ENCODE peak calls at places on chromosomes 7 and 10, in ten cellular contexts. B is CD8-positive, alpha-beta memory T cell; L is foreskin fibroblast; G is stomach; D is cardiac muscle cell; Y is adipocyte; H is IMR-90; T is A549; V is tibial artery; A is breast epithelium. U is an unnamed sample.

GRCh38 chr7:19958309-19958896 is 185.0 kb upstream of the TMEM196 start:
- DNase-seq in B (no peak), L (peak), G (no peak), D (no peak), Y (no peak), H (peak), T (peak), V (no peak), A (no peak), U (no peak)

GRCh38 chr10:6191569-6191968 is 11.2 kb upstream of the PFKFB3 start:
- DNase-seq in B (no peak), L (no peak), G (no peak), D (no peak), Y (no peak), H (no peak), T (no peak), V (no peak), A (no peak), U (no peak)

GRCh38 chr7:76047305-76047810 is 442 bp downstream of the STYXL1 start:
- DNase-seq in B (no peak), L (no peak), G (no peak), D (no peak), Y (peak), H (no peak), T (no peak), V (no peak), A (no peak), U (no peak)

GRCh38 chr7:116291937-116292336 is 81.6 kb downstream of the TES start:
- DNase-seq in B (no peak), L (no peak), G (no peak), D (no peak), Y (no peak), H (no peak), T (no peak), V (no peak), A (no peak), U (no peak)

GRCh38 chr7:39621784-39622411 is 1.5 kb upstream of the RALA start:
- DNase-seq in B (no peak), L (peak), G (no peak), D (no peak), Y (peak), H (peak), T (no peak), V (no peak), A (no peak), U (no peak)

GRCh38 chr7:147984265-147984664 is 606.3 kb upstream of the C7orf33 start:
- DNase-seq in B (no peak), L (no peak), G (no peak), D (no peak), Y (no peak), H (no peak), T (no peak), V (no peak), A (no peak), U (no peak)

GRCh38 chr7:105521027-105521730 is 892 bp downstream of the PUS7 start:
- DNase-seq in B (peak), L (peak), G (peak), D (peak), Y (peak), H (peak), T (peak), V (peak), A (peak), U (peak)

GRCh38 chr7:17690030-17690429 is 250.3 kb downstream of the SNX13 start:
- DNase-seq in B (no peak), L (peak), G (no peak), D (no peak), Y (peak), H (peak), T (peak), V (no peak), A (no peak), U (no peak)

GRCh38 chr7:34058791-34059550 is 153.6 kb downstream of the BMPER start:
- DNase-seq in B (no peak), L (no peak), G (no peak), D (no peak), Y (peak), H (no peak), T (no peak), V (no peak), A (no peak), U (no peak)

GRCh38 chr7:152894295-152895170 is 135.0 kb downstream of the ACTR3B start:
- DNase-seq in B (no peak), L (no peak), G (no peak), D (peak), Y (peak), H (no peak), T (peak), V (no peak), A (no peak), U (no peak)

GRCh38 chr7:74417419-74417971 is 36.2 kb upstream of the GTF2IRD1 start:
- DNase-seq in B (peak), L (peak), G (peak), D (peak), Y (peak), H (peak), T (peak), V (peak), A (peak), U (no peak)

GRCh38 chr7:2760098-2760889 is 72.3 kb downstream of the AMZ1 start:
- DNase-seq in B (no peak), L (no peak), G (peak), D (peak), Y (peak), H (peak), T (peak), V (peak), A (no peak), U (no peak)

GRCh38 chr7:112556633-112557032 is 75.8 kb downstream of the LSMEM1 start:
- DNase-seq in B (no peak), L (no peak), G (no peak), D (no peak), Y (no peak), H (peak), T (no peak), V (no peak), A (no peak), U (no peak)

GRCh38 chr10:6813876-6814275 is 233.8 kb upstream of the PRKCQ start:
- DNase-seq in B (no peak), L (no peak), G (no peak), D (no peak), Y (peak), H (no peak), T (no peak), V (no peak), A (no peak), U (no peak)

GRCh38 chr10:21989453-21990154 is 13.9 kb downstream of the DNAJC1 start:
- DNase-seq in B (peak), L (peak), G (peak), D (peak), Y (peak), H (peak), T (peak), V (peak), A (no peak), U (no peak)

GRCh38 chr10:17038627-17039026 is 91.0 kb downstream of the CUBN start:
- DNase-seq in B (no peak), L (peak), G (no peak), D (no peak), Y (peak), H (no peak), T (no peak), V (peak), A (no peak), U (no peak)

GRCh38 chr7:92973964-92974363 is 137.6 kb upstream of the CDK6 start:
- DNase-seq in B (no peak), L (no peak), G (no peak), D (no peak), Y (peak), H (peak), T (no peak), V (no peak), A (no peak), U (no peak)

GRCh38 chr7:10789170-10789569 is 184.5 kb upstream of the PHF14 start:
- DNase-seq in B (no peak), L (no peak), G (no peak), D (no peak), Y (no peak), H (no peak), T (peak), V (no peak), A (no peak), U (no peak)

GRCh38 chr7:95915731-95916130 is 143.4 kb downstream of the DYNC1I1 start:
- DNase-seq in B (no peak), L (no peak), G (no peak), D (no peak), Y (peak), H (no peak), T (no peak), V (no peak), A (no peak), U (no peak)

GRCh38 chr10:79130846-79131245 is 62.1 kb downstream of the ZMIZ1 start:
- DNase-seq in B (no peak), L (no peak), G (no peak), D (no peak), Y (no peak), H (no peak), T (no peak), V (no peak), A (no peak), U (no peak)

GRCh38 chr10:114306116-114306973 is 67.3 kb downstream of the VWA2 start:
- DNase-seq in B (no peak), L (peak), G (no peak), D (no peak), Y (peak), H (peak), T (peak), V (no peak), A (no peak), U (no peak)

GRCh38 chr7:13021566-13021965 is 334.1 kb downstream of the ARL4A start:
- DNase-seq in B (no peak), L (no peak), G (no peak), D (no peak), Y (no peak), H (peak), T (no peak), V (no peak), A (no peak), U (no peak)

GRCh38 chr10:103592186-103593021 is 98.9 kb downstream of the NEURL1 start:
- DNase-seq in B (no peak), L (no peak), G (peak), D (peak), Y (peak), H (peak), T (peak), V (no peak), A (no peak), U (no peak)

GRCh38 chr7:112266141-112266540 is 59.6 kb downstream of the ZNF277 start:
- DNase-seq in B (no peak), L (no peak), G (no peak), D (no peak), Y (no peak), H (no peak), T (no peak), V (no peak), A (no peak), U (no peak)

GRCh38 chr7:68246189-68246633 is 1249.6 kb downstream of the TYW1 start:
- DNase-seq in B (no peak), L (no peak), G (no peak), D (peak), Y (peak), H (no peak), T (no peak), V (no peak), A (no peak), U (no peak)

GRCh38 chr10:1874533-1874932 is 137.2 kb upstream of the ADARB2 start:
- DNase-seq in B (no peak), L (no peak), G (no peak), D (no peak), Y (no peak), H (no peak), T (no peak), V (no peak), A (no peak), U (no peak)

GRCh38 chr10:75910032-75910431 is 478.6 kb downstream of the LRMDA start:
- DNase-seq in B (no peak), L (peak), G (no peak), D (no peak), Y (peak), H (peak), T (peak), V (no peak), A (no peak), U (no peak)

GRCh38 chr7:33423646-33424020 is 294.3 kb downstream of the BBS9 start:
- DNase-seq in B (no peak), L (no peak), G (no peak), D (no peak), Y (no peak), H (no peak), T (peak), V (no peak), A (no peak), U (no peak)

GRCh38 chr10:75726522-75727493 is 295.4 kb downstream of the LRMDA start:
- DNase-seq in B (no peak), L (no peak), G (no peak), D (no peak), Y (no peak), H (no peak), T (no peak), V (no peak), A (no peak), U (no peak)

GRCh38 chr10:94212876-94213595 is 149.7 kb downstream of the NOC3L start:
- DNase-seq in B (no peak), L (no peak), G (no peak), D (no peak), Y (peak), H (no peak), T (peak), V (peak), A (no peak), U (no peak)

GRCh38 chr10:15744217-15744865 is 24.6 kb upstream of the ITGA8 start:
- DNase-seq in B (no peak), L (peak), G (peak), D (peak), Y (peak), H (peak), T (peak), V (peak), A (no peak), U (no peak)

DNA sequence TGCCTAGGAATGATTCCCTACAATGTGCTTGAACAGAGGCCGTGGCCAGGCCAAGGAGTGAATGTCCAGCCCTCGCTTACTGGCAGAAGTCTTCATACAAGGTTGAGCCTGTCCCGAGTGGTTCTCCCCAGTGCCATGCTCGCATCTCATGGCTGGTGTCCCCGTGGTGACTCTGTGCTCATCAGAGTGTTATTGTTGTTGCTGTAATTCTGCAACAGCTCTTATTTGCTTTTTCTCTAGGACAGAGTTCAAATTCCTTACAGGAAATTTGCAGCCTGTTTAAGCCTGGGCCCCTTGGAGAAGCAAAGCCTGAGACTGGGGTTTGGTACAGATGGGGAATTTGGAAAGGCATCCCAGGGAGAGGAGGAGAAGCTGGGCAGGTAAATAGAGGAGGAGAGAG is 157.7 kb upstream of the PRR15 start:
- DNase-seq in B (no peak), L (no peak), G (no peak), D (no peak), Y (no peak), H (no peak), T (no peak), V (no peak), A (no peak), U (no peak)
- H3K4me3 ChIP-seq in B (no peak), L (no peak), G (no peak), D (no peak), Y (no peak), H (no peak), T (no peak), V (no peak), A (no peak), U (no peak)

GRCh38 chr10:49395741-49396665 is at the start of gene DRGX:
- DNase-seq in B (no peak), L (no peak), G (no peak), D (peak), Y (peak), H (no peak), T (no peak), V (no peak), A (no peak), U (no peak)
- H3K4me3 ChIP-seq in B (no peak), L (no peak), G (peak), D (no peak), Y (no peak), H (no peak), T (no peak), V (no peak), A (peak), U (peak)

DNA sequence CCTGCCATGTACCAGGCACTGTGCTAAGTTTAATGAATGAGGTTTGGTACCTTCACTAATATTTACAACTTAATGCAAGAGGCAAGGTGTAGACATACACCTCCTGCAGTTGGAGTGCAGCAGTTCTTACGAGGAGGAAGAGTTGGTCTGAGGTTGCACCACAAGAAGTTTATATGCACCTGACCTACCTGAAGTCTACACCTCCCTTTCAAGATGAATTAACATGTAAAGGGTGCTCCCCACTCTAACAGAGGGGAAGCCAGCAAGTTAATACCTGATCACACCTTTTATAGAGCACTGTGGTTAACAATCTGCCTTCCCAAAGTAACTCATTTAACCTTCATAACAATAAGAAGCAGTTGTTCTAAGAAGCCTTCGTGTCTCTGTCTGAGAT is 120.0 kb downstream of the LYZL1 start:
- DNase-seq in B (no peak), L (no peak), G (no peak), D (no peak), Y (no peak), H (no peak), T (no peak), V (no peak), A (no peak), U (no peak)
- H3K4me3 ChIP-seq in B (peak), L (peak), G (peak), D (no peak), Y (peak), H (peak), T (peak), V (peak), A (peak), U (peak)

GRCh38 chr7:27148031-27148775 is 629 bp upstream of the HOXA6 start:
- DNase-seq in B (no peak), L (no peak), G (no peak), D (no peak), Y (no peak), H (no peak), T (no peak), V (no peak), A (peak), U (no peak)

GRCh38 chr7:27145884-27146401 is 1.6 kb downstream of the HOXA6 start:
- DNase-seq in B (no peak), L (no peak), G (no peak), D (no peak), Y (no peak), H (no peak), T (no peak), V (no peak), A (peak), U (no peak)

GRCh38 chr7:27147211-27148030 is at the start of gene HOXA6:
- DNase-seq in B (no peak), L (no peak), G (peak), D (no peak), Y (no peak), H (peak), T (no peak), V (peak), A (peak), U (no peak)

GRCh38 chr7:27145167-27145883 is 1.8 kb upstream of the HOXA5 start:
- DNase-seq in B (no peak), L (no peak), G (no peak), D (no peak), Y (no peak), H (no peak), T (no peak), V (no peak), A (no peak), U (no peak)

DNA sequence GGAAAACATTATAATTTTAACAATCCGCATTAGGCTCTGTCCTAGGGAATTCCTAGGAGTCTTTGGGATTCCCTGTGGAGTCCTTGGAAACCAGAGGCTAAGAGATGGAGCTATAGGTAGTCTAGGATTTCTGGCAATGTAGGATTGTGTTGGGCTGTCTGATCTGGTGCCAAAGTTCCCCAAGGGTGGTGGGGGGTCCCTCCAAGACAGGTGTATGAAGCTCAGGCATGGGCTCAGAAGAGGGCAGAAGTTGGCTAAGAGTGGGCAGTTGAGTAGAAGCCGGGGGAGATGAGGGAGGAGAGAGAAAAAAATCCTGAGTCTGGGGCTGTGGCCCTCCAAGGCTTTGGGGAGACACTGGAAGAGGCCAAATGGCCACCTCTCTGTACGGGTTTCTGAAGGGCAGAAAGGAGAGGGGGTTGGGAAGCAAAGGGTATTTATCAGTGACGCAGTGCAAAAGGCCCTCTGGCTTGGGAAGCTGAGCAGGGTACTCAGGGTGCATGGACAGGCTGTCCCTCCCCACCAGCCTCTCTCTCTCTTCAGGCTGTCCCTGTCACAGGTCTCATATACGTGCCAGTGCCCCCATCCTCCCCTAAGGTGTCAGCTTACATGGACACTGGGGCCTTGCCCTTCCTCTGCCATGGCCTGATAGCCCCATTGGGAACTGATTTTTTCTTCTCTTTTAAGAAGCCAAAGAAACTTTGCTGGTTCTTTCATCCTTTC is 923 bp downstream of the HOXA6 start:
- DNase-seq in B (no peak), L (no peak), G (no peak), D (no peak), Y (no peak), H (no peak), T (no peak), V (no peak), A (peak), U (no peak)
- H3K4me3 ChIP-seq in B (no peak), L (no peak), G (peak), D (no peak), Y (peak), H (no peak), T (no peak), V (no peak), A (peak), U (peak)

GRCh38 chr7:138458576-138459234 is 1.4 kb upstream of the TRIM24 start:
- DNase-seq in B (no peak), L (no peak), G (no peak), D (no peak), Y (no peak), H (no peak), T (no peak), V (no peak), A (no peak), U (no peak)
- H3K4me3 ChIP-seq in B (no peak), L (no peak), G (no peak), D (peak), Y (peak), H (no peak), T (no peak), V (no peak), A (no peak), U (no peak)